ENCODE peak calls at places on chromosome 11, in eight cellular contexts. F is mesothelial cell of epicardium, J is A549, R is cardiac muscle cell, Q is body of pancreas, T is Calu3, K is astrocyte of the cerebellum, L is retinal pigment epithelial cell. U is an unnamed sample.

GRCh38 chr11:64067257-64067993 is 31.7 kb downstream of the FLRT1 start:
- DNase-seq in F (no peak), J (no peak), R (no peak), Q (no peak), T (no peak), K (no peak), L (no peak), U (no peak)

GRCh38 chr11:6062691-6063358 is 32.3 kb upstream of the OR56A1 start:
- DNase-seq in F (no peak), J (no peak), R (no peak), Q (no peak), T (no peak), K (no peak), L (no peak), U (no peak)

GRCh38 chr11:35116245-35116644 is 22.7 kb upstream of the CD44 start:
- DNase-seq in F (no peak), J (no peak), R (no peak), Q (no peak), T (no peak), K (no peak), L (no peak), U (no peak)

GRCh38 chr11:35323076-35323868 is 96.1 kb downstream of the SLC1A2 start:
- DNase-seq in F (no peak), J (no peak), R (no peak), Q (no peak), T (no peak), K (no peak), L (no peak), U (no peak)

GRCh38 chr11:118129475-118130196 is 23.0 kb downstream of the SCN4B start:
- DNase-seq in F (no peak), J (no peak), R (no peak), Q (no peak), T (no peak), K (no peak), L (no peak), U (no peak)

GRCh38 chr11:113248702-113249490 is 65.5 kb upstream of the TTC12 start:
- DNase-seq in F (no peak), J (no peak), R (no peak), Q (no peak), T (no peak), K (no peak), L (no peak), U (no peak)

GRCh38 chr11:77139201-77139600 is 11.2 kb downstream of the MYO7A start:
- DNase-seq in F (no peak), J (no peak), R (no peak), Q (no peak), T (no peak), K (no peak), L (no peak), U (no peak)

GRCh38 chr11:78652866-78653265 is 78.2 kb upstream of the NARS2 start:
- DNase-seq in F (no peak), J (no peak), R (no peak), Q (no peak), T (no peak), K (no peak), L (no peak), U (no peak)

GRCh38 chr11:102580185-102580951 is 44.8 kb downstream of the MMP20 start:
- DNase-seq in F (no peak), J (no peak), R (no peak), Q (no peak), T (no peak), K (no peak), L (no peak), U (no peak)

GRCh38 chr11:101929516-101929915 is 13.2 kb upstream of the ANGPTL5 start:
- DNase-seq in F (no peak), J (no peak), R (no peak), Q (no peak), T (no peak), K (no peak), L (no peak), U (no peak)

GRCh38 chr11:66291706-66292542 is at the start of gene TMEM151A:
- DNase-seq in F (no peak), J (no peak), R (no peak), Q (no peak), T (peak), K (no peak), L (no peak), U (no peak)

GRCh38 chr11:64015510-64015909 is 20.2 kb upstream of the FLRT1 start:
- DNase-seq in F (no peak), J (no peak), R (no peak), Q (no peak), T (no peak), K (no peak), L (no peak), U (no peak)

GRCh38 chr11:34558673-34559072 is 45.1 kb upstream of the ELF5 start:
- DNase-seq in F (no peak), J (no peak), R (no peak), Q (no peak), T (no peak), K (no peak), L (peak), U (no peak)

GRCh38 chr11:123469089-123469488 is 39.0 kb downstream of the GRAMD1B start:
- DNase-seq in F (no peak), J (no peak), R (peak), Q (no peak), T (no peak), K (no peak), L (no peak), U (no peak)

GRCh38 chr11:77085652-77086051 is 17.0 kb upstream of the OMP start:
- DNase-seq in F (peak), J (no peak), R (no peak), Q (peak), T (no peak), K (no peak), L (no peak), U (no peak)

GRCh38 chr11:15507592-15507991 is 392.9 kb downstream of the INSC start:
- DNase-seq in F (peak), J (no peak), R (no peak), Q (peak), T (peak), K (no peak), L (no peak), U (no peak)

GRCh38 chr11:46127150-46127638 is 5.9 kb upstream of the PHF21A start:
- DNase-seq in F (no peak), J (peak), R (no peak), Q (peak), T (peak), K (no peak), L (no peak), U (peak)

GRCh38 chr11:72240461-72241289 is 3.3 kb downstream of the PHOX2A start:
- DNase-seq in F (no peak), J (no peak), R (peak), Q (no peak), T (no peak), K (no peak), L (no peak), U (no peak)

GRCh38 chr11:125890447-125891100 is 3.1 kb downstream of the HYLS1 start:
- DNase-seq in F (no peak), J (no peak), R (no peak), Q (no peak), T (no peak), K (no peak), L (no peak), U (no peak)

GRCh38 chr11:122817121-122817520 is 21.2 kb upstream of the CRTAM start:
- DNase-seq in F (no peak), J (no peak), R (no peak), Q (peak), T (peak), K (no peak), L (no peak), U (no peak)

GRCh38 chr11:109304159-109304558 is 117.8 kb upstream of the C11orf87 start:
- DNase-seq in F (no peak), J (no peak), R (no peak), Q (no peak), T (no peak), K (peak), L (no peak), U (no peak)

GRCh38 chr11:70942593-70942992 is 309.8 kb downstream of the SHANK2 start:
- DNase-seq in F (no peak), J (no peak), R (no peak), Q (no peak), T (no peak), K (no peak), L (no peak), U (no peak)
- TF ChIP-seq CTCF in F (no peak), J (peak), R (peak), Q (no peak), T (no peak), K (no peak), L (peak), U (no peak)

DNA sequence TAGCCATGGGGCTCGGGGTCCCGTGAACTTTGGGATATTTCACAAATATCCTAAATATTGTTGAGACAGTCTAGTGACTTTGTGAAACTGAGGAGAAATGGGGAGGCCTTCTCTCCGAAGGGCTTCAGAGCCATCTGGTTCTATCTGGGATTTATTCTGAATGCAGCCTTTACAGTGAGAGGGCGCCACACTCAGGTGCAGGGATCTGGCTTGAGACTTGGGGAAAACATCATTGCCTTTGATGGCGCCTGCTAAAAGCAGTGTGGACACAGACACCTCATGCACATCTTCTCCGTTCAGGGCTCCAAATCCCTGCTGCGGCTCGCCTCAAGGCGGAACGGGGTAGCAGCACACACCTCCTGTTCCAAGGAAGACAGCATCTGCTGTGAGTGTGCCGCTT is 37.2 kb upstream of the OLFML1 start:
- DNase-seq in F (no peak), J (no peak), R (peak), Q (no peak), T (no peak), K (no peak), L (no peak), U (no peak)
- TF ChIP-seq CTCF in F (no peak), J (no peak), R (no peak), Q (no peak), T (no peak), K (no peak), L (no peak), U (no peak)

GRCh38 chr11:8338138-8338537 is 74.5 kb upstream of the LMO1 start:
- DNase-seq in F (no peak), J (peak), R (peak), Q (peak), T (peak), K (no peak), L (no peak), U (no peak)
- TF ChIP-seq CTCF in F (peak), J (peak), R (peak), Q (peak), T (peak), K (peak), L (peak), U (peak)

GRCh38 chr11:57342702-57343101 is 4.5 kb downstream of the P2RX3 start:
- DNase-seq in F (no peak), J (no peak), R (no peak), Q (no peak), T (no peak), K (no peak), L (no peak), U (no peak)
- TF ChIP-seq CTCF in F (no peak), J (no peak), R (no peak), Q (no peak), T (no peak), K (no peak), L (no peak), U (no peak)

GRCh38 chr11:27677108-27677507 is 23.1 kb downstream of the BDNF start:
- DNase-seq in F (no peak), J (no peak), R (no peak), Q (no peak), T (no peak), K (no peak), L (no peak), U (no peak)
- TF ChIP-seq CTCF in F (no peak), J (no peak), R (no peak), Q (no peak), T (no peak), K (no peak), L (no peak), U (no peak)

GRCh38 chr11:235998-236773 is at the start of gene SIRT3:
- DNase-seq in F (peak), J (peak), R (peak), Q (peak), T (peak), K (peak), L (peak), U (peak)
- TF ChIP-seq CTCF in F (no peak), J (no peak), R (no peak), Q (peak), T (no peak), K (peak), L (peak), U (no peak)

DNA sequence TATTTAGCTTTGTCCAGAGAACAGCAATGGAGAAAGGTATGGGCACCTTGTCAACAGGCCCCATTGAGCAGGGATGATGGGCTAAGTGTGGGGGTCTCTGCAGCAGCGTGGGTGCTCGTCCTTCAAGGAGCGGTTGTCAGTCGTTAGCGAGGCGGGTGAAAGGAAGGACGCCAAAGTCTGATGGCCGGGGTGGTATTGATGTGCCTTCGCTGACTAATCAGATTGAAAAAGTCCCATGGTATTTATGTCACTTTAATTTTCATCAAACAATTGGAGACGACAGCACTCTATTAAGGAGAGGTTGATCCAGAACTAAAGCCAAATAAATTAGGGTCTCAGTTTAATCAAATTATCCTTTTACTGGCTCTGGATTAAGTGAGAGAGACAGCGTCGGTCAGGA is 9.6 kb downstream of the HTATIP2 start:
- DNase-seq in F (no peak), J (no peak), R (no peak), Q (no peak), T (no peak), K (no peak), L (no peak), U (no peak)
- TF ChIP-seq CTCF in F (no peak), J (no peak), R (no peak), Q (no peak), T (no peak), K (no peak), L (no peak), U (no peak)

GRCh38 chr11:1052133-1053011 is 15.9 kb upstream of the MUC6 start:
- DNase-seq in F (peak), J (no peak), R (no peak), Q (no peak), T (no peak), K (no peak), L (no peak), U (no peak)

GRCh38 chr11:1051356-1052132 is 15.0 kb upstream of the MUC6 start:
- DNase-seq in F (no peak), J (no peak), R (no peak), Q (no peak), T (no peak), K (no peak), L (no peak), U (no peak)

GRCh38 chr11:1054143-1055108 is 17.9 kb upstream of the MUC6 start:
- DNase-seq in F (no peak), J (no peak), R (no peak), Q (no peak), T (no peak), K (no peak), L (no peak), U (no peak)

GRCh38 chr11:1055109-1055703 is 18.7 kb upstream of the MUC6 start:
- DNase-seq in F (no peak), J (no peak), R (no peak), Q (no peak), T (no peak), K (no peak), L (no peak), U (peak)

DNA sequence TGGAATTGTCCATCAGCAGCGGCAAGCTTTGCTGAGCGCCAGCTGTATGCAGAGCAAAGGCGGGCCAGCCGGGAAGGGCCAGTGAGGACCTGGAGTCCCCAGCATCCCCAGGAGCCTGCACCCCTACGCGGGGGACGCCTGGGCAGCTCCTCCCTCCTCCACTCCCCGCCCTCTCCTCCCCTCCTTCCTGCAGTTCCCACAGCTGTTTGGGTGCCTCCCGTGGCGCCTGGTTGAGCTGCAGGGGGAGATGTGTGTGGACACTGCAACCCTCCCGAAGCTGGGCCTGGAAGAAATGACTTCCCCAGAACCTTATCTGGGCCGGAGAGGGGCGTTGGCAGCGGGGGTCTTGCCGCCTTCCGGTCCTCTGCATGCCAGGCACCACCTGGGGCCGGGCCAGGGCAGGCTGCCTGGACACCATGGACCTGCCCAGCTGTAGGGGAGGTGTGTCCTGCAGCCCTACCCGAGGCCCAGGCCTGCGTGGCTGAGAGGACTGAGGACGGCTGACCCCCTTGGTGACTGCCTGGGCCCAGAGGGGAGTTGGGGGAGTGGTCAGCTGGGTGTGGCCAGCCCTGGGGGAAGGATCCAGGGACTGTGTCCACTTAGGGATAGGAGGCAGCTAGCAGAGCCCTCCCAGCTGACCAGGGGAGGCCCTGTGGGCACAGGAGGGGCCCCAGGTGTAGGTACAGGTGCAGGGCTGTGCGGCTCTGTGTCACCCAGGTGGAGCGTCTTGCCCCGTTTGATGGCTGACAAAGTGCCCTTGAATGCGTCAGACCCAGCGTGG is 16.8 kb upstream of the MUC6 start:
- DNase-seq in F (no peak), J (no peak), R (no peak), Q (no peak), T (no peak), K (no peak), L (no peak), U (no peak)
- TF ChIP-seq CTCF in F (no peak), J (no peak), R (peak), Q (no peak), T (no peak), K (no peak), L (no peak), U (no peak)

DNA sequence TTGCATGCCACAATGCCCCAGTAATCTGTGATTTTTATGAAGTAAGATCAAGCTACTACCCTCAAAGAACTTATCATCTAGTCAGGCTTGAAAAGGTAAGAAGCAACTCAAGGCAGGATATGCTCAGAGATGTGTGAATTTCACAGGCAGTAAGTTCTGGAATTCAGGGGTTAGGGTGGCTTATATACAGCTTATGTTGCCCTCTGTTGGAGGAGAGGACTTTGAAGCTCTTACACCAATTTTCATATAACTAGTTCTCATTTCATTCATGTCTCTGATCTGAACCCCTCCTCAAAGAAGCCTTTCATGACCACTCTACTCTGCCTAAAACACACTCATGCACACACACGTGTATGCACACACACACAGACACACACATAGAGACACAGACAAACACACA is 220.5 kb upstream of the ZBED5 start:
- DNase-seq in F (no peak), J (no peak), R (no peak), Q (no peak), T (no peak), K (no peak), L (no peak), U (no peak)
- TF ChIP-seq CTCF in F (no peak), J (peak), R (peak), Q (no peak), T (no peak), K (no peak), L (peak), U (no peak)

U was measured in natural killer cell.